ENCODE peak calls at places on chromosome X, in four cellular contexts. G is A549, T is GM12878, Y is HepG2. N is an unnamed sample.

GRCh38 chrX:47523297-47523696 is 37.7 kb upstream of the ARAF start:
- DNase-seq in G (peak), T (no peak), Y (peak), N (peak)

GRCh38 chrX:3191821-3192220 is 150.6 kb downstream of the ARSF start:
- DNase-seq in T (no peak), G (no peak), Y (no peak), N (no peak)

GRCh38 chrX:97096385-97096784 is 212.7 kb downstream of the RPA4 start:
- DNase-seq in G (no peak), T (no peak), Y (no peak), N (no peak)

GRCh38 chrX:17595456-17596035 is 141.7 kb upstream of the SCML1 start:
- DNase-seq in G (peak), Y (no peak), T (no peak), N (no peak)

GRCh38 chrX:107686026-107686425 is 57.7 kb downstream of the PRPS1 start:
- DNase-seq in G (no peak), Y (no peak), T (no peak), N (no peak)

GRCh38 chrX:9356846-9357245 is 108.0 kb upstream of the TBL1X start:
- DNase-seq in T (no peak), G (no peak), Y (no peak), N (no peak)

GRCh38 chrX:10010686-10011085 is 43.5 kb downstream of the CLDN34 start:
- DNase-seq in G (peak), Y (peak), T (no peak), N (no peak)

GRCh38 chrX:101685923-101686322 is 26.3 kb upstream of the ARMCX2 start:
- DNase-seq in Y (no peak), T (no peak), G (no peak), N (no peak)

GRCh38 chrX:71118032-71118984 is at the start of gene MED12:
- DNase-seq in G (peak), Y (peak), T (peak), N (peak)

GRCh38 chrX:51182545-51182944 is 150.1 kb upstream of the NUDT10 start:
- DNase-seq in Y (no peak), G (peak), T (no peak), N (peak)

GRCh38 chrX:68146054-68146453 is 287.2 kb downstream of the OPHN1 start:
- DNase-seq in G (peak), T (no peak), Y (peak), N (no peak)

GRCh38 chrX:135931644-135932487 is 38.4 kb downstream of the SAGE1 start:
- DNase-seq in Y (peak), G (peak), T (no peak), N (peak)

GRCh38 chrX:24760601-24761000 is 66.9 kb downstream of the POLA1 start:
- DNase-seq in Y (no peak), G (no peak), T (no peak), N (no peak)

GRCh38 chrX:10939384-10939783 is 171.7 kb upstream of the HCCS start:
- DNase-seq in T (no peak), Y (peak), G (peak), N (no peak)

GRCh38 chrX:46642145-46642544 is 68.6 kb downstream of the CHST7 start:
- DNase-seq in Y (peak), G (peak), T (no peak), N (no peak)

GRCh38 chrX:151974336-151975227 is at the start of gene GABRE:
- DNase-seq in G (peak), Y (no peak), T (no peak), N (peak)

GRCh38 chrX:44997888-44998287 is 124.9 kb downstream of the KDM6A start:
- DNase-seq in T (peak), G (no peak), Y (no peak), N (no peak)

GRCh38 chrX:110966839-110967238 is 129.2 kb upstream of the PAK3 start:
- DNase-seq in Y (peak), G (no peak), T (no peak), N (no peak)

GRCh38 chrX:100895365-100896075 is 21.4 kb upstream of the NOX1 start:
- DNase-seq in T (no peak), Y (peak), G (peak), N (peak)

GRCh38 chrX:585115-585808 is 45.3 kb upstream of the SHOX start:
- DNase-seq in T (no peak), Y (no peak), G (no peak), N (no peak)

GRCh38 chrX:586351-586750 is 44.2 kb upstream of the SHOX start:
- DNase-seq in G (no peak), Y (no peak), T (no peak), N (no peak)

GRCh38 chrX:590666-591065 is 39.9 kb upstream of the SHOX start:
- DNase-seq in Y (no peak), T (no peak), G (no peak), N (no peak)
- TF ChIP-seq RFX5 in Y (no peak), T (no peak), G (no peak), N (no peak)

GRCh38 chrX:132404266-132404665 is 84.6 kb downstream of the MBNL3 start:
- DNase-seq in Y (no peak), T (no peak), G (no peak), N (no peak)

GRCh38 chrX:132406106-132406505 is 82.7 kb downstream of the MBNL3 start:
- DNase-seq in G (no peak), T (no peak), Y (no peak), N (no peak)

GRCh38 chrX:132407704-132408103 is 81.1 kb downstream of the MBNL3 start:
- DNase-seq in T (no peak), Y (no peak), G (no peak), N (no peak)

DNA sequence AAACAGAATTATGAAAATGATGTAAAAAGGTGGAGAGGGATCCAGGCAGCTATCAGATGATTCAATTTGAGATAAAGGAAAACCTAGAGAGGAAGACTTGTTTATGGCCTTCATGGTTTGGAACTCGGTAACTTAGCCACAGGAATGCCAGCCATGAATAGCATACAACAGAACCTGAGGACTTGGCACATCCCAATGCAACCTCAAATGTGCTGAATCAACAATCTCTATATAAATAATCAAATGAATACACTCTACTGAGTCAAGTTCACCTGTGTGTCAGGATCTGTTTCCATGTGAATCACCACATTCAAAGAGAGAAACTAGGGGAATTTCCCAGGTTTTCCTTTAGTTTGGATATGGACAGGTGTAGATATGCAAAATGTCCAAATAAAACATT is 86.9 kb downstream of the MBNL3 start:
- DNase-seq in G (no peak), T (no peak), Y (peak), N (no peak)
- TF ChIP-seq POLR2AphosphoS2 in G (no peak), T (no peak), Y (no peak), N (no peak)

GRCh38 chrX:104113237-104113965 is 1.1 kb downstream of the ZCCHC18 start:
- DNase-seq in G (peak), Y (peak), T (no peak), N (peak)
- TF ChIP-seq RFX5 in G (no peak), Y (no peak), T (no peak), N (no peak)

GRCh38 chrX:48578661-48579128 is 4.4 kb downstream of the RBM3 start:
- DNase-seq in Y (no peak), G (no peak), T (no peak), N (no peak)
- TF ChIP-seq POLR2AphosphoS2 in Y (peak), G (no peak), T (no peak), N (peak)

GRCh38 chrX:153649915-153650782 is 3.1 kb downstream of the DUSP9 start:
- DNase-seq in Y (no peak), G (no peak), T (no peak), N (no peak)

GRCh38 chrX:153650959-153651358 is 4.0 kb downstream of the DUSP9 start:
- DNase-seq in T (no peak), G (no peak), Y (no peak), N (no peak)

GRCh38 chrX:153648358-153649177 is 1.6 kb downstream of the DUSP9 start:
- DNase-seq in T (no peak), Y (no peak), G (no peak), N (no peak)

GRCh38 chrX:153647461-153648357 is 706 bp downstream of the DUSP9 start:
- DNase-seq in G (no peak), Y (no peak), T (no peak), N (no peak)

GRCh38 chrX:153649178-153649914 is 2.3 kb downstream of the DUSP9 start:
- DNase-seq in G (peak), T (no peak), Y (peak), N (peak)
- TF ChIP-seq RFX5 in G (no peak), T (no peak), Y (no peak), N (no peak)

GRCh38 chrX:130118396-130118795 is 8.1 kb upstream of the ELF4 start:
- DNase-seq in Y (no peak), T (no peak), G (peak), N (no peak)

GRCh38 chrX:130120746-130121504 is 10.6 kb upstream of the ELF4 start:
- DNase-seq in T (no peak), G (peak), Y (peak), N (peak)

GRCh38 chrX:130120321-130120731 is 10.0 kb upstream of the ELF4 start:
- DNase-seq in G (no peak), T (no peak), Y (no peak), N (no peak)

GRCh38 chrX:130118941-130119640 is 8.8 kb upstream of the ELF4 start:
- DNase-seq in G (no peak), T (no peak), Y (no peak), N (no peak)

GRCh38 chrX:130121505-130121800 is 11.2 kb upstream of the ELF4 start:
- DNase-seq in Y (no peak), G (no peak), T (no peak), N (no peak)
- TF ChIP-seq POLR2AphosphoS2 in Y (no peak), G (no peak), T (no peak), N (no peak)

DNA sequence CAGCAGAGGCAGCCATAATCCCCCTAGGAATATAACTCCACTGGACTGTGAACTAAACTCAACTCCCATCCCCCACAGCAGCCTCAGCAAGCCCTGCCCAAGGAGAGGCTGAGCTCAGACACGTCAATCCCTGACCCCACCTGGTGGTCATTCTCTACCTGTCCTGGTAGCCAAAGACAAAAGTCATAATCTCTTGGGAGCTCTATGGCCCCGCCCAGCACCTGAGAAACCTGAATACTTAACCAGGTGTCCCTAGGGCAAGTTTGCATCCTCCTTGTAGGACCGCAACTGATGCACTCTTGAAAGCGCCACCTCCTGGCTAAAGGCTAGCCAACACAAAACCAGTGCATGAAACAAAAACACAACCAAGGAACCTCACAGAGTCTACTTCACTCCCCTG is 18.4 kb downstream of the CT47B1 start:
- DNase-seq in Y (no peak), G (peak), T (no peak), N (no peak)
- TF ChIP-seq RFX5 in Y (no peak), G (no peak), T (no peak), N (no peak)

GRCh38 chrX:16119353-16120220 is 3.8 kb upstream of the GRPR start:
- DNase-seq in G (peak), T (peak), Y (no peak), N (no peak)

GRCh38 chrX:16120431-16120830 is 2.9 kb upstream of the GRPR start:
- DNase-seq in G (no peak), Y (no peak), T (no peak), N (no peak)

GRCh38 chrX:16125520-16126149 is 2.3 kb downstream of the GRPR start:
- DNase-seq in T (no peak), G (no peak), Y (no peak), N (no peak)

GRCh38 chrX:16123222-16123786 is at the start of gene GRPR:
- DNase-seq in G (peak), T (no peak), Y (peak), N (peak)

DNA sequence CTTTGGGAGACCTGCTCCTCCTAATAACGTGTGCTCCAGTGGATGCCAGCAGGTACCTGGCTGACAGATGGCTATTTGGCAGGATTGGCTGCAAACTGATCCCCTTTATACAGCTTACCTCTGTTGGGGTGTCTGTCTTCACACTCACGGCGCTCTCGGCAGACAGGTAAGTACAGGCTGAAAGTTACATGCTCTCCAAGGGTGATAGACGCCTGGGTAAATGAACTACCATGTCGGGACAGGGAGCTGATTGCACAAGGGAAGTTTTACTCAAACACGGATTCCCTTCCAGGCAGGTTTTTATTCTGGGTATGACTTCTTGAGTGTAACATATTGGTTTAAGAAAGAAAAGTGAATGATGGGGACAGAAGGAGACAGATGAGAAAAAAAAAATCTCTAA is 836 bp downstream of the GRPR start:
- DNase-seq in G (no peak), Y (no peak), T (no peak), N (no peak)
- TF ChIP-seq POLR2AphosphoS2 in G (no peak), Y (no peak), T (no peak), N (no peak)

GRCh38 chrX:13717697-13718483 is 16.5 kb downstream of the TRAPPC2 start:
- DNase-seq in T (no peak), Y (no peak), G (no peak), N (no peak)

GRCh38 chrX:13719192-13719856 is 15.1 kb downstream of the TRAPPC2 start:
- DNase-seq in T (no peak), G (no peak), Y (peak), N (no peak)

GRCh38 chrX:13716455-13716854 is 18.0 kb downstream of the TRAPPC2 start:
- DNase-seq in T (no peak), G (no peak), Y (no peak), N (no peak)

GRCh38 chrX:13721371-13721770 is 13.0 kb downstream of the TRAPPC2 start:
- DNase-seq in T (no peak), G (no peak), Y (no peak), N (no peak)

DNA sequence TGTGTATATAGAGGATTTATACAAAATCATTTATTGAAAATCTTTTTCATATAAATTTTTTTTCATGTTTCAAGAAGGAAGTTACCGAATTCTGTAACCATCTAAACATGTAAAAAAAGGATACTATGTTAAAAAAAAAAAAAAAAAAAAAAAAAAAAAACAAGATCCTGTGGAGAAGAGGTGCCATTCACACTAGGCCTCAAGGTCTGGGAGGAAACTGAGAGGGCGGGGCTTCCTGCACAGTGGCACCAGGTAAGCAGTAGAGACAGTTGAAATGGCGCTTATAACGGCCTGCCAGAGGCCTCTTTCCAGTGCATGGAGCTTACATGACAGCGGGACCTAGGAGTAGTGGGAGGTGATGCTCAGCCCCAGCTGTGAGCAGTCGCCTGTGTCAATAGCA is 17.5 kb downstream of the TRAPPC2 start:
- DNase-seq in G (no peak), Y (no peak), T (no peak), N (no peak)
- TF ChIP-seq RFX5 in G (no peak), Y (no peak), T (no peak), N (no peak)

N was measured in K562.